ENCODE peak calls at places on chromosomes 4 and X, in four cellular contexts. One of them, this sample, is unnamed. For H3K9me3, the result is how much of the 10 kb centered on the place peaks cover.

GRCh38 chrX:14673764-14674163 is 144.4 kb downstream of the GLRA2 start:
- DNase-seq in right lobe of liver: no peak
- DNase-seq in stomach: no peak
- DNase-seq in uterus: no peak
- DNase-seq in this sample: no peak

GRCh38 chr4:76449362-76449767 is 14.3 kb downstream of the SHROOM3 start:
- DNase-seq in stomach: no peak
- DNase-seq in right lobe of liver: no peak
- DNase-seq in uterus: no peak
- DNase-seq in this sample: no peak

GRCh38 chr4:186260504-186261448 is 5.2 kb upstream of the F11 start:
- DNase-seq in stomach: no peak
- DNase-seq in right lobe of liver: peak
- DNase-seq in uterus: no peak
- DNase-seq in this sample: no peak

GRCh38 chr4:52096048-52096447 is 44.9 kb downstream of the SPATA18 start:
- DNase-seq in right lobe of liver: no peak
- DNase-seq in uterus: no peak
- DNase-seq in stomach: no peak
- DNase-seq in this sample: no peak

GRCh38 chrX:132614297-132614696 is 125.5 kb upstream of the MBNL3 start:
- DNase-seq in right lobe of liver: no peak
- DNase-seq in stomach: no peak
- DNase-seq in uterus: no peak
- DNase-seq in this sample: no peak

GRCh38 chr4:103075894-103076776 is at the start of gene SLC9B2:
- DNase-seq in right lobe of liver: peak
- DNase-seq in stomach: peak
- DNase-seq in uterus: peak
- DNase-seq in this sample: peak

GRCh38 chr4:38529189-38530115 is 134.5 kb upstream of the KLF3 start:
- DNase-seq in stomach: peak
- DNase-seq in uterus: no peak
- DNase-seq in right lobe of liver: peak
- DNase-seq in this sample: no peak

GRCh38 chr4:169485791-169486742 is 126.3 kb downstream of the NEK1 start:
- DNase-seq in right lobe of liver: no peak
- DNase-seq in uterus: peak
- DNase-seq in stomach: no peak
- DNase-seq in this sample: no peak

GRCh38 chrX:88612870-88613329 is 134.1 kb upstream of the CPXCR1 start:
- DNase-seq in right lobe of liver: no peak
- DNase-seq in stomach: no peak
- DNase-seq in uterus: no peak
- DNase-seq in this sample: no peak

GRCh38 chrX:140712413-140713173 is 3.0 kb downstream of the LINC00632 start:
- DNase-seq in right lobe of liver: no peak
- DNase-seq in stomach: peak
- DNase-seq in uterus: peak
- DNase-seq in this sample: peak

GRCh38 chr4:138835833-138836521 is 179.6 kb upstream of the NOCT start:
- DNase-seq in right lobe of liver: peak
- DNase-seq in stomach: no peak
- DNase-seq in uterus: no peak
- DNase-seq in this sample: no peak

GRCh38 chr4:95426455-95426854 is 122.3 kb downstream of the UNC5C start:
- DNase-seq in uterus: no peak
- DNase-seq in stomach: no peak
- DNase-seq in right lobe of liver: no peak
- DNase-seq in this sample: no peak

GRCh38 chr4:163167333-163167626 is 590 bp upstream of the NAF1 start:
- DNase-seq in uterus: no peak
- DNase-seq in right lobe of liver: no peak
- DNase-seq in stomach: no peak
- DNase-seq in this sample: no peak

GRCh38 chr4:187304131-187304530 is 580.5 kb upstream of the FAT1 start:
- DNase-seq in right lobe of liver: no peak
- DNase-seq in stomach: no peak
- DNase-seq in uterus: no peak
- DNase-seq in this sample: no peak

GRCh38 chr4:76562851-76563803 is 128.1 kb downstream of the SHROOM3 start:
- DNase-seq in uterus: no peak
- DNase-seq in stomach: no peak
- DNase-seq in right lobe of liver: no peak
- DNase-seq in this sample: no peak

GRCh38 chrX:54171527-54171926 is 11.5 kb downstream of the FAM120C start:
- DNase-seq in stomach: no peak
- DNase-seq in uterus: no peak
- DNase-seq in right lobe of liver: no peak
- DNase-seq in this sample: no peak

GRCh38 chr4:152243890-152244595 is 291.8 kb downstream of the FBXW7 start:
- DNase-seq in right lobe of liver: no peak
- DNase-seq in uterus: no peak
- DNase-seq in stomach: no peak
- DNase-seq in this sample: no peak

GRCh38 chr4:181143241-181143854 is 1099.9 kb upstream of the TENM3 start:
- DNase-seq in right lobe of liver: peak
- DNase-seq in stomach: peak
- DNase-seq in uterus: peak
- DNase-seq in this sample: peak

GRCh38 chr4:76748649-76749048 is 149.3 kb downstream of the SOWAHB start:
- DNase-seq in stomach: peak
- DNase-seq in right lobe of liver: peak
- DNase-seq in uterus: no peak
- DNase-seq in this sample: no peak

GRCh38 chr4:14368391-14368790 is 633.9 kb upstream of the CPEB2 start:
- DNase-seq in uterus: no peak
- DNase-seq in stomach: no peak
- DNase-seq in right lobe of liver: no peak
- DNase-seq in this sample: no peak

GRCh38 chr4:77418333-77418732 is 187.3 kb upstream of the CXCL13 start:
- DNase-seq in right lobe of liver: no peak
- DNase-seq in uterus: no peak
- DNase-seq in stomach: no peak
- DNase-seq in this sample: no peak

GRCh38 chrX:19888419-19888879 is 1.0 kb upstream of the SH3KBP1 start:
- DNase-seq in right lobe of liver: no peak
- DNase-seq in uterus: peak
- DNase-seq in stomach: no peak
- DNase-seq in this sample: no peak

GRCh38 chrX:25076941-25077500 is 61.3 kb upstream of the ARX start:
- DNase-seq in uterus: no peak
- DNase-seq in stomach: no peak
- DNase-seq in right lobe of liver: no peak
- DNase-seq in this sample: no peak

DNA sequence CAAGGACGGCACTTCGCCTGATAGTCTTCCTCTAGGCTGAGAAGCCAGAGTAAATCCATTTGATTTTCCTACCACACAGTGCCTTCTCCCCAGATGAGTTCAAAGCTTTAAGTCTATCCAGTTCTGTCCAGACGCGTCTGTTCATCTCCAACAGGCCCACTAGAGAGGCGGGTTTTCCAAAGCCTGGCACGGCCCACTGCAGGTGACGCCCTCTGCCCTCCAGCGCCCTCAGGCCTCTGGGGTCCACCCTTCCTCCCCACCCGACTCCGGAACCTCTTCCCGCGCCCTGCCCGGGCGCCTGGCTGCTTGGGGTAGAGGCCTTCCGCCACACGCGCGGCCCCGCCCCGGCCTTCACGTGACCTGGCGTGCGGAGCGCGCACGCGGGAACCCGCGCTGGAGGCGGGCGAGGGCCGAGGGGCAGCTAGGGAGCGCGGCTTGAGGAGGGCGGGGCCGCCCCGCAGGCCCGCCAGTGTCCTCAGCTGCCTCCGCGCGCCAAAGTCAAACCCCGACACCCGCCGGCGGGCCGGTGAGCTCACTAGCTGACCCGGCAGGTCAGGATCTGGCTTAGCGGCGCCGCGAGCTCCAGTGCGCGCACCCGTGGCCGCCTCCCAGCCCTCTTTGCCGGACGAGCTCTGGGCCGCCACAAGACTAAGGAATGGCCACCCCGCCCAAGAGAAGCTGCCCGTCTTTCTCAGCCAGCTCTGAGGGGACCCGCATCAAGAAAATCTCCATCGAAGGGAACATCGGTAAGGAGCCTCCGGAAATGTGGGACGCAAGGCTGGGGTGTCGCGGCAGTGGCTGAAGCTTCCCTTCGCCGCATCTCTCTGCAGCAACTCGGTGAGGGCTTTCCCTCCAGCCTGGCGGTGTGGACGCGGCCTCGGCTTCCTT is at the start of gene DCK:
- DNase-seq in right lobe of liver: peak
- DNase-seq in uterus: peak
- DNase-seq in stomach: peak
- DNase-seq in this sample: peak
- TF ChIP-seq POLR2A in right lobe of liver: peak
- TF ChIP-seq POLR2A in uterus: peak
- TF ChIP-seq POLR2A in stomach: no peak
- TF ChIP-seq POLR2A in this sample: peak

DNA sequence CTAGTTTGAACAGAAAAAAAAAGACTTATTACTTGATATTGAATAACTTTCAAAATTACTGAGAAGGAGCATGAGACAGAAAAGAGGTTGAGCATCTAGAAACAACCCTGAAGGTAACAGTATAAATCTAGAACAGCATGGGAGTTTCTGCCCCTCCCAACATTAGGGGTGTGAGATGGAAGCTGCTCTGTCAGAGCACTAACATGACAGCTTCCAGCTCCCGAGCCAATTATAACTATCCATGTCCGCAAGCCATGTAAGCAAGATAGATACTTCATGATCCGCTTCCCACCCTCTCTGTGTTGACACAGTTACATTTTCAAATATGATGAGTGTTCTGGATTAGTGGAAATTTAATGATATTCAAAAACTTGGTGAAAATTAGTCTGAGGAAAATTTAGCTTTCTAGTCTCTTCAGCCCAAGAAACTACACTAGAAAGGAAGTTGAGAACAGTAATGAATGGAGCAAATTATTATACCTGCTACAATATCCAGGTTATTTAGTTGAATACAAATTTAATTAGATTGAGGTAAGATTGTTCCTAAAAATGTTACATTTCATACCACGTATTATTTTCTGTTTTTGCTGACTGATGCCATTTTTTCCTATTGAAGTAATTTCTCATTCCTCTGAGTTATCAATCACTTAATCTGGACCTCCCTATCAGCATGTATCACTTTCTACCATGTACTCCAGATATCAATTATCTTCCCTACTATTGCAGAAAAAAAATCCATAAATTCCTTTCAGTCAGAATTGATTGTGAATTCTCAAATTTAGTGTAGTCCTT is 129.3 kb upstream of the SLIT2 start:
- DNase-seq in stomach: no peak
- DNase-seq in uterus: no peak
- DNase-seq in right lobe of liver: no peak
- DNase-seq in this sample: no peak
- H3K9me3 ChIP-seq in stomach: under half
- H3K9me3 ChIP-seq in uterus: under half
- H3K9me3 ChIP-seq in right lobe of liver: under half
- H3K9me3 ChIP-seq in this sample: under half

GRCh38 chrX:1483843-1484637 is 31.3 kb upstream of the ASMTL start:
- DNase-seq in stomach: no peak
- DNase-seq in right lobe of liver: no peak
- DNase-seq in uterus: no peak
- DNase-seq in this sample: peak

GRCh38 chrX:1480082-1480785 is 27.5 kb upstream of the ASMTL start:
- DNase-seq in uterus: no peak
- DNase-seq in stomach: no peak
- DNase-seq in right lobe of liver: no peak
- DNase-seq in this sample: peak

GRCh38 chrX:1484638-1485019 is 31.9 kb upstream of the ASMTL start:
- DNase-seq in uterus: no peak
- DNase-seq in right lobe of liver: no peak
- DNase-seq in stomach: no peak
- DNase-seq in this sample: no peak

GRCh38 chrX:1485033-1485432 is 32.3 kb upstream of the ASMTL start:
- DNase-seq in right lobe of liver: no peak
- DNase-seq in stomach: no peak
- DNase-seq in uterus: no peak
- DNase-seq in this sample: peak

DNA sequence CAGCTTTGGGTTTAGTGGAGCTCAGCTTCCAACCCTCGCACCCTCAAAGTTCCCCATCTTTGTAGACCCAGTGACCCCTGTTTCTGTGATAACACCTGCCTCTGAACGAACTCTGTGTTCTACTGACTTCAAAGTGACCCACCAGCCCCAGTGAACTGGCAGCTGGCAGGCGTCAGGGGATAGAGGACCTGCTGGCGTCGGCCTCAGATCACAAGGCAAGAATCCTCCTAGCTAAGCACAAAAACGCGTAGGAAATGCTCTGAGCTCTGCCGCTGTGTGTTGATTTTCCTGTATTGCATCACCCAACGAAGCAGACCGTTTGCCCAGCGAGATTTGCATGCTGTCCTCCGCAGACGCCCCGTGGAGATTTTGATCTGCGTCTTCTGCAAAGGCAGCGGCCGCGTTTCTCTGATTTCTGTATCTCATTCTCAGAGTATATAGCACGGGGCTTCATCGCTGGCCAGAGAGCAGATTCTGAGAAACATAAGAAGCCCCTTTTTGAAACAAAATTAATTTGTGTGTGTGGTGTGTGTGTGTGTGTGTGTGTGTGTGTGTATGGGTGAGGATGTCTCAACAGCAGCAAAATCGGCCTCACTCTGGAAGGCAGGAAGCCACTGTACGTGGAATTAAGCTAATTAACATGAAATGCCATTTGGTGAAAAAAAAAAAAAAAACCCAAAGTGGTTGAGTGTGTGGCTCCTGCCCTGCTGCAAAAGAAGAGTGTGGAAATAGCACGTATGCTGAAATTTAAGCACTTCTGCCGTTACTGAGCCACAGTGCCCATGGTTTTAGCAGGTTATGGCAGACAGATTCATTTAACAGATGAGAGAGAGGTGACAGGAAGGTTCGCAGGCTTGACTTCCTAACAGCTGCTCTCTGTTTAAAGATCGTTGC is 29.2 kb upstream of the ASMTL start:
- DNase-seq in uterus: no peak
- DNase-seq in stomach: peak
- DNase-seq in right lobe of liver: peak
- DNase-seq in this sample: peak
- TF ChIP-seq POLR2A in uterus: no peak
- TF ChIP-seq POLR2A in stomach: no peak
- TF ChIP-seq POLR2A in right lobe of liver: no peak
- TF ChIP-seq POLR2A in this sample: no peak

GRCh38 chrX:1316527-1316926 is 20.1 kb upstream of the IL3RA start:
- DNase-seq in uterus: no peak
- DNase-seq in right lobe of liver: peak
- DNase-seq in stomach: peak
- DNase-seq in this sample: peak

GRCh38 chrX:1308476-1308875 is 28.1 kb upstream of the IL3RA start:
- DNase-seq in uterus: no peak
- DNase-seq in right lobe of liver: no peak
- DNase-seq in stomach: no peak
- DNase-seq in this sample: no peak

DNA sequence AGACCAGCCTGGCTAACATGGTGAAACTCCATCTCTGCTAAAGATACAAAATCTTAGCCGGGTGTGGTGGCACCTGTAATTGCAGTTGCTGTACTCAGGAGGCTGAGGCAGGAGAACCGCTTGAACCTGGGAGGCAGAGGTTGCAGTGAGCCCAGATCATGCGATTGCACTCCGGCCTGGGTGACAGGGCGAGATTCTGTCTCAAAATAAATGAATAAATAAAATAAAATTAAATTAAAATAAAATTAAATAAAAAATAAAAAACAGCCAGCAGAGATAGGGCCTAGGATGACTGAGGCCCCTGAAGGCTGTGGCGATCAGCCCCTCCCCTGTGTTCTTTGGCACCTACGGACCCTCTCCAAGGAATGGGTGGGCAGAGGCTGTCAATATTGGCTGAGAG is 22.8 kb upstream of the IL3RA start:
- DNase-seq in uterus: no peak
- DNase-seq in right lobe of liver: no peak
- DNase-seq in stomach: no peak
- DNase-seq in this sample: no peak
- H3K9me3 ChIP-seq in uterus: under half
- H3K9me3 ChIP-seq in right lobe of liver: under half
- H3K9me3 ChIP-seq in stomach: under half
- H3K9me3 ChIP-seq in this sample: under half